ENCODE peak calls at places on chromosome 15, in ten cellular contexts. One of them, this sample, is unnamed.

GRCh38 chr15:90142216-90143175 is 40.2 kb upstream of the IDH2 start:
- DNase-seq in T-helper 1 cell: peak
- DNase-seq in caudate nucleus: no peak
- DNase-seq in SHP77 treated with DMSO at 0.1 percent for 48 hours: no peak
- DNase-seq in activated T-cell treated with anti-CD3 and anti-CD28 coated beads for 1 hour: peak
- DNase-seq in stimulated activated CD8-positive, alpha-beta memory T cell treated with anti-CD3 and anti-CD28 coated beads, Interleukin-7, amount 100 ng/mL, for 1 hour: no peak
- DNase-seq in Caki2: no peak
- DNase-seq in left ventricle myocardium superior: peak
- DNase-seq in NCI-H2171 treated with DMSO at 0.1 percent for 48 hours: no peak
- DNase-seq in NCI-H1417 treated with DMSO at 0.1 percent for 48 hours: no peak
- DNase-seq in this sample: peak

GRCh38 chr15:71410347-71410746 is 295.1 kb downstream of the THSD4 start:
- DNase-seq in T-helper 1 cell: no peak
- DNase-seq in caudate nucleus: no peak
- DNase-seq in SHP77 treated with DMSO at 0.1 percent for 48 hours: no peak
- DNase-seq in activated T-cell treated with anti-CD3 and anti-CD28 coated beads for 1 hour: no peak
- DNase-seq in stimulated activated CD8-positive, alpha-beta memory T cell treated with anti-CD3 and anti-CD28 coated beads, Interleukin-7, amount 100 ng/mL, for 1 hour: no peak
- DNase-seq in Caki2: no peak
- DNase-seq in left ventricle myocardium superior: no peak
- DNase-seq in NCI-H2171 treated with DMSO at 0.1 percent for 48 hours: no peak
- DNase-seq in NCI-H1417 treated with DMSO at 0.1 percent for 48 hours: no peak
- DNase-seq in this sample: no peak

GRCh38 chr15:56869573-56869972 is 48.9 kb upstream of the TCF12 start:
- DNase-seq in T-helper 1 cell: no peak
- DNase-seq in caudate nucleus: peak
- DNase-seq in SHP77 treated with DMSO at 0.1 percent for 48 hours: no peak
- DNase-seq in activated T-cell treated with anti-CD3 and anti-CD28 coated beads for 1 hour: no peak
- DNase-seq in stimulated activated CD8-positive, alpha-beta memory T cell treated with anti-CD3 and anti-CD28 coated beads, Interleukin-7, amount 100 ng/mL, for 1 hour: no peak
- DNase-seq in Caki2: no peak
- DNase-seq in left ventricle myocardium superior: peak
- DNase-seq in NCI-H2171 treated with DMSO at 0.1 percent for 48 hours: no peak
- DNase-seq in NCI-H1417 treated with DMSO at 0.1 percent for 48 hours: no peak
- DNase-seq in this sample: no peak

GRCh38 chr15:63189955-63190691 is 717 bp downstream of the RAB8B start:
- DNase-seq in T-helper 1 cell: no peak
- DNase-seq in caudate nucleus: no peak
- DNase-seq in SHP77 treated with DMSO at 0.1 percent for 48 hours: no peak
- DNase-seq in activated T-cell treated with anti-CD3 and anti-CD28 coated beads for 1 hour: no peak
- DNase-seq in stimulated activated CD8-positive, alpha-beta memory T cell treated with anti-CD3 and anti-CD28 coated beads, Interleukin-7, amount 100 ng/mL, for 1 hour: no peak
- DNase-seq in Caki2: peak
- DNase-seq in left ventricle myocardium superior: no peak
- DNase-seq in NCI-H2171 treated with DMSO at 0.1 percent for 48 hours: no peak
- DNase-seq in NCI-H1417 treated with DMSO at 0.1 percent for 48 hours: no peak
- DNase-seq in this sample: no peak

GRCh38 chr15:38886315-38887163 is 321.9 kb upstream of the RASGRP1 start:
- DNase-seq in T-helper 1 cell: no peak
- DNase-seq in caudate nucleus: no peak
- DNase-seq in SHP77 treated with DMSO at 0.1 percent for 48 hours: no peak
- DNase-seq in activated T-cell treated with anti-CD3 and anti-CD28 coated beads for 1 hour: no peak
- DNase-seq in stimulated activated CD8-positive, alpha-beta memory T cell treated with anti-CD3 and anti-CD28 coated beads, Interleukin-7, amount 100 ng/mL, for 1 hour: no peak
- DNase-seq in Caki2: peak
- DNase-seq in left ventricle myocardium superior: no peak
- DNase-seq in NCI-H2171 treated with DMSO at 0.1 percent for 48 hours: no peak
- DNase-seq in NCI-H1417 treated with DMSO at 0.1 percent for 48 hours: no peak
- DNase-seq in this sample: no peak

GRCh38 chr15:64651573-64652260 is 123.7 kb downstream of the RBPMS2 start:
- DNase-seq in T-helper 1 cell: peak
- DNase-seq in caudate nucleus: no peak
- DNase-seq in SHP77 treated with DMSO at 0.1 percent for 48 hours: peak
- DNase-seq in activated T-cell treated with anti-CD3 and anti-CD28 coated beads for 1 hour: peak
- DNase-seq in stimulated activated CD8-positive, alpha-beta memory T cell treated with anti-CD3 and anti-CD28 coated beads, Interleukin-7, amount 100 ng/mL, for 1 hour: no peak
- DNase-seq in Caki2: peak
- DNase-seq in left ventricle myocardium superior: no peak
- DNase-seq in NCI-H2171 treated with DMSO at 0.1 percent for 48 hours: peak
- DNase-seq in NCI-H1417 treated with DMSO at 0.1 percent for 48 hours: peak
- DNase-seq in this sample: no peak

GRCh38 chr15:27743078-27743477 is 356.0 kb downstream of the OCA2 start:
- DNase-seq in T-helper 1 cell: no peak
- DNase-seq in caudate nucleus: no peak
- DNase-seq in SHP77 treated with DMSO at 0.1 percent for 48 hours: no peak
- DNase-seq in activated T-cell treated with anti-CD3 and anti-CD28 coated beads for 1 hour: no peak
- DNase-seq in stimulated activated CD8-positive, alpha-beta memory T cell treated with anti-CD3 and anti-CD28 coated beads, Interleukin-7, amount 100 ng/mL, for 1 hour: no peak
- DNase-seq in Caki2: no peak
- DNase-seq in left ventricle myocardium superior: peak
- DNase-seq in NCI-H2171 treated with DMSO at 0.1 percent for 48 hours: no peak
- DNase-seq in NCI-H1417 treated with DMSO at 0.1 percent for 48 hours: no peak
- DNase-seq in this sample: no peak

GRCh38 chr15:62452656-62453055 is 287.6 kb upstream of the C2CD4B start:
- DNase-seq in T-helper 1 cell: no peak
- DNase-seq in caudate nucleus: no peak
- DNase-seq in SHP77 treated with DMSO at 0.1 percent for 48 hours: no peak
- DNase-seq in activated T-cell treated with anti-CD3 and anti-CD28 coated beads for 1 hour: no peak
- DNase-seq in stimulated activated CD8-positive, alpha-beta memory T cell treated with anti-CD3 and anti-CD28 coated beads, Interleukin-7, amount 100 ng/mL, for 1 hour: no peak
- DNase-seq in Caki2: no peak
- DNase-seq in left ventricle myocardium superior: no peak
- DNase-seq in NCI-H2171 treated with DMSO at 0.1 percent for 48 hours: no peak
- DNase-seq in NCI-H1417 treated with DMSO at 0.1 percent for 48 hours: no peak
- DNase-seq in this sample: no peak

GRCh38 chr15:52118969-52119749 is 6.6 kb upstream of the BCL2L10 start:
- DNase-seq in T-helper 1 cell: no peak
- DNase-seq in caudate nucleus: no peak
- DNase-seq in SHP77 treated with DMSO at 0.1 percent for 48 hours: no peak
- DNase-seq in activated T-cell treated with anti-CD3 and anti-CD28 coated beads for 1 hour: no peak
- DNase-seq in stimulated activated CD8-positive, alpha-beta memory T cell treated with anti-CD3 and anti-CD28 coated beads, Interleukin-7, amount 100 ng/mL, for 1 hour: no peak
- DNase-seq in Caki2: no peak
- DNase-seq in left ventricle myocardium superior: no peak
- DNase-seq in NCI-H2171 treated with DMSO at 0.1 percent for 48 hours: no peak
- DNase-seq in NCI-H1417 treated with DMSO at 0.1 percent for 48 hours: no peak
- DNase-seq in this sample: no peak

GRCh38 chr15:88256261-88257230 is at the start of gene NTRK3:
- DNase-seq in T-helper 1 cell: no peak
- DNase-seq in caudate nucleus: peak
- DNase-seq in SHP77 treated with DMSO at 0.1 percent for 48 hours: no peak
- DNase-seq in activated T-cell treated with anti-CD3 and anti-CD28 coated beads for 1 hour: no peak
- DNase-seq in stimulated activated CD8-positive, alpha-beta memory T cell treated with anti-CD3 and anti-CD28 coated beads, Interleukin-7, amount 100 ng/mL, for 1 hour: no peak
- DNase-seq in Caki2: peak
- DNase-seq in left ventricle myocardium superior: no peak
- DNase-seq in NCI-H2171 treated with DMSO at 0.1 percent for 48 hours: peak
- DNase-seq in NCI-H1417 treated with DMSO at 0.1 percent for 48 hours: peak
- DNase-seq in this sample: no peak

GRCh38 chr15:40787344-40787841 is 17.6 kb downstream of the C15orf62 start:
- DNase-seq in T-helper 1 cell: peak
- DNase-seq in caudate nucleus: no peak
- DNase-seq in SHP77 treated with DMSO at 0.1 percent for 48 hours: no peak
- DNase-seq in activated T-cell treated with anti-CD3 and anti-CD28 coated beads for 1 hour: no peak
- DNase-seq in stimulated activated CD8-positive, alpha-beta memory T cell treated with anti-CD3 and anti-CD28 coated beads, Interleukin-7, amount 100 ng/mL, for 1 hour: no peak
- DNase-seq in Caki2: peak
- DNase-seq in left ventricle myocardium superior: no peak
- DNase-seq in NCI-H2171 treated with DMSO at 0.1 percent for 48 hours: peak
- DNase-seq in NCI-H1417 treated with DMSO at 0.1 percent for 48 hours: peak
- DNase-seq in this sample: no peak